ENCODE peak calls at places on chromosomes 13 and 19, in six cellular contexts. One of them, this sample, is unnamed.

GRCh38 chr13:110661256-110661655 is 44.7 kb downstream of the CARS2 start:
- DNase-seq in mammary epithelial cell: no peak
- DNase-seq in Peyer's patch: no peak
- DNase-seq in ascending aorta: no peak
- DNase-seq in naive thymus-derived CD4-positive, alpha-beta T cell: no peak
- DNase-seq in adipocyte: no peak
- DNase-seq in this sample: no peak

GRCh38 chr19:8490395-8490760 is 12.1 kb downstream of the PRAM1 start:
- DNase-seq in mammary epithelial cell: no peak
- DNase-seq in ascending aorta: no peak
- DNase-seq in Peyer's patch: no peak
- DNase-seq in adipocyte: no peak
- DNase-seq in naive thymus-derived CD4-positive, alpha-beta T cell: no peak
- DNase-seq in this sample: no peak

GRCh38 chr13:91133941-91134772 is 213.3 kb upstream of the MIR17HG start:
- DNase-seq in naive thymus-derived CD4-positive, alpha-beta T cell: peak; percentile 20
- DNase-seq in mammary epithelial cell: peak; percentile 49
- DNase-seq in adipocyte: peak; percentile 52
- DNase-seq in ascending aorta: no peak
- DNase-seq in Peyer's patch: no peak
- DNase-seq in this sample: no peak

GRCh38 chr13:20351279-20352022 is 119.3 kb upstream of the GJB6 start:
- DNase-seq in Peyer's patch: no peak
- DNase-seq in adipocyte: peak; percentile 51
- DNase-seq in naive thymus-derived CD4-positive, alpha-beta T cell: no peak
- DNase-seq in mammary epithelial cell: peak; percentile 91
- DNase-seq in ascending aorta: no peak
- DNase-seq in this sample: no peak

GRCh38 chr19:48819366-48819816 is 8.6 kb upstream of the BCAT2 start:
- DNase-seq in naive thymus-derived CD4-positive, alpha-beta T cell: no peak
- DNase-seq in Peyer's patch: peak; percentile 76
- DNase-seq in adipocyte: peak; percentile 96
- DNase-seq in mammary epithelial cell: peak; percentile 78
- DNase-seq in ascending aorta: peak; percentile 64
- DNase-seq in this sample: no peak

GRCh38 chr19:16889883-16890460 is 1.2 kb downstream of the F2RL3 start:
- DNase-seq in mammary epithelial cell: no peak
- DNase-seq in Peyer's patch: no peak
- DNase-seq in naive thymus-derived CD4-positive, alpha-beta T cell: no peak
- DNase-seq in adipocyte: no peak
- DNase-seq in ascending aorta: no peak
- DNase-seq in this sample: no peak

GRCh38 chr13:95643009-95643408 is 1.5 kb downstream of the DZIP1 start:
- DNase-seq in Peyer's patch: no peak
- DNase-seq in mammary epithelial cell: no peak
- DNase-seq in adipocyte: peak; percentile 34
- DNase-seq in naive thymus-derived CD4-positive, alpha-beta T cell: no peak
- DNase-seq in ascending aorta: no peak
- DNase-seq in this sample: no peak

GRCh38 chr19:13917888-13918406 is 11.9 kb downstream of the CC2D1A start:
- DNase-seq in adipocyte: no peak
- DNase-seq in naive thymus-derived CD4-positive, alpha-beta T cell: no peak
- DNase-seq in Peyer's patch: no peak
- DNase-seq in mammary epithelial cell: no peak
- DNase-seq in ascending aorta: no peak
- DNase-seq in this sample: no peak

GRCh38 chr13:50529154-50529882 is 314.2 kb downstream of the DLEU7 start:
- DNase-seq in Peyer's patch: peak; percentile 76
- DNase-seq in naive thymus-derived CD4-positive, alpha-beta T cell: no peak
- DNase-seq in ascending aorta: no peak
- DNase-seq in mammary epithelial cell: peak; percentile 86
- DNase-seq in adipocyte: no peak
- DNase-seq in this sample: no peak

GRCh38 chr13:102571075-102571474 is 25.7 kb upstream of the TPP2 start:
- DNase-seq in naive thymus-derived CD4-positive, alpha-beta T cell: no peak
- DNase-seq in mammary epithelial cell: no peak
- DNase-seq in Peyer's patch: no peak
- DNase-seq in ascending aorta: no peak
- DNase-seq in adipocyte: no peak
- DNase-seq in this sample: no peak

GRCh38 chr19:43380771-43381386 is 27.4 kb downstream of the CD177 start:
- DNase-seq in mammary epithelial cell: peak; percentile 27
- DNase-seq in adipocyte: no peak
- DNase-seq in ascending aorta: no peak
- DNase-seq in Peyer's patch: no peak
- DNase-seq in naive thymus-derived CD4-positive, alpha-beta T cell: no peak
- DNase-seq in this sample: no peak

GRCh38 chr13:114100446-114101320 is 31.7 kb downstream of the RASA3 start:
- DNase-seq in adipocyte: peak; percentile 55
- DNase-seq in Peyer's patch: peak; percentile 36
- DNase-seq in naive thymus-derived CD4-positive, alpha-beta T cell: no peak
- DNase-seq in mammary epithelial cell: no peak
- DNase-seq in ascending aorta: no peak
- DNase-seq in this sample: no peak

GRCh38 chr13:23723463-23723862 is 153.3 kb downstream of the TNFRSF19 start:
- DNase-seq in Peyer's patch: no peak
- DNase-seq in adipocyte: peak; percentile 53
- DNase-seq in naive thymus-derived CD4-positive, alpha-beta T cell: no peak
- DNase-seq in ascending aorta: no peak
- DNase-seq in mammary epithelial cell: no peak
- DNase-seq in this sample: no peak

GRCh38 chr13:37070956-37071355 is 11.5 kb upstream of the SUPT20H start:
- DNase-seq in mammary epithelial cell: no peak
- DNase-seq in ascending aorta: no peak
- DNase-seq in naive thymus-derived CD4-positive, alpha-beta T cell: no peak
- DNase-seq in Peyer's patch: no peak
- DNase-seq in adipocyte: no peak
- DNase-seq in this sample: no peak

GRCh38 chr13:108733141-108733540 is 103.7 kb downstream of the MYO16 start:
- DNase-seq in adipocyte: no peak
- DNase-seq in mammary epithelial cell: no peak
- DNase-seq in Peyer's patch: no peak
- DNase-seq in ascending aorta: no peak
- DNase-seq in naive thymus-derived CD4-positive, alpha-beta T cell: no peak
- DNase-seq in this sample: no peak

GRCh38 chr19:11248852-11249251 is 9.4 kb downstream of the ANGPTL8 start:
- DNase-seq in Peyer's patch: no peak
- DNase-seq in mammary epithelial cell: no peak
- DNase-seq in adipocyte: no peak
- DNase-seq in ascending aorta: no peak
- DNase-seq in naive thymus-derived CD4-positive, alpha-beta T cell: no peak
- DNase-seq in this sample: no peak

GRCh38 chr13:24063281-24063851 is 97.2 kb upstream of the SPATA13 start:
- DNase-seq in Peyer's patch: no peak
- DNase-seq in mammary epithelial cell: no peak
- DNase-seq in adipocyte: no peak
- DNase-seq in ascending aorta: no peak
- DNase-seq in naive thymus-derived CD4-positive, alpha-beta T cell: peak; percentile 8
- DNase-seq in this sample: no peak

GRCh38 chr13:48393030-48393697 is 19.7 kb downstream of the LPAR6 start:
- DNase-seq in ascending aorta: no peak
- DNase-seq in mammary epithelial cell: no peak
- DNase-seq in naive thymus-derived CD4-positive, alpha-beta T cell: no peak
- DNase-seq in Peyer's patch: no peak
- DNase-seq in adipocyte: no peak
- DNase-seq in this sample: no peak

GRCh38 chr19:1819211-1819975 is 7.3 kb upstream of the ATP8B3 start:
- DNase-seq in ascending aorta: no peak
- DNase-seq in adipocyte: no peak
- DNase-seq in Peyer's patch: no peak
- DNase-seq in mammary epithelial cell: no peak
- DNase-seq in naive thymus-derived CD4-positive, alpha-beta T cell: no peak
- DNase-seq in this sample: no peak
- H3K36me3 ChIP-seq in ascending aorta: peaks cover 95% of the 10 kb centered on the region
- H3K36me3 ChIP-seq in adipocyte: peaks cover 61% of the 10 kb centered on the region
- H3K36me3 ChIP-seq in Peyer's patch: no peaks in the 10 kb centered on the region
- H3K36me3 ChIP-seq in mammary epithelial cell: peaks cover 15% of the 10 kb centered on the region
- H3K36me3 ChIP-seq in naive thymus-derived CD4-positive, alpha-beta T cell: peaks cover 5% of the 10 kb centered on the region
- H3K36me3 ChIP-seq in this sample: peaks cover 32% of the 10 kb centered on the region

GRCh38 chr19:47623921-47624391 is 15.0 kb downstream of the BICRA start:
- DNase-seq in ascending aorta: no peak
- DNase-seq in Peyer's patch: peak; percentile 70
- DNase-seq in adipocyte: no peak
- DNase-seq in naive thymus-derived CD4-positive, alpha-beta T cell: no peak
- DNase-seq in mammary epithelial cell: peak; percentile 60
- DNase-seq in this sample: no peak
- H3K4me1 ChIP-seq in ascending aorta: peaks cover 3% of the 10 kb centered on the region
- H3K4me1 ChIP-seq in Peyer's patch: no peaks in the 10 kb centered on the region
- H3K4me1 ChIP-seq in adipocyte: peaks cover 11% of the 10 kb centered on the region
- H3K4me1 ChIP-seq in naive thymus-derived CD4-positive, alpha-beta T cell: no peaks in the 10 kb centered on the region
- H3K4me1 ChIP-seq in mammary epithelial cell: peaks cover 12% of the 10 kb centered on the region
- H3K4me1 ChIP-seq in this sample: no peaks in the 10 kb centered on the region

DNA sequence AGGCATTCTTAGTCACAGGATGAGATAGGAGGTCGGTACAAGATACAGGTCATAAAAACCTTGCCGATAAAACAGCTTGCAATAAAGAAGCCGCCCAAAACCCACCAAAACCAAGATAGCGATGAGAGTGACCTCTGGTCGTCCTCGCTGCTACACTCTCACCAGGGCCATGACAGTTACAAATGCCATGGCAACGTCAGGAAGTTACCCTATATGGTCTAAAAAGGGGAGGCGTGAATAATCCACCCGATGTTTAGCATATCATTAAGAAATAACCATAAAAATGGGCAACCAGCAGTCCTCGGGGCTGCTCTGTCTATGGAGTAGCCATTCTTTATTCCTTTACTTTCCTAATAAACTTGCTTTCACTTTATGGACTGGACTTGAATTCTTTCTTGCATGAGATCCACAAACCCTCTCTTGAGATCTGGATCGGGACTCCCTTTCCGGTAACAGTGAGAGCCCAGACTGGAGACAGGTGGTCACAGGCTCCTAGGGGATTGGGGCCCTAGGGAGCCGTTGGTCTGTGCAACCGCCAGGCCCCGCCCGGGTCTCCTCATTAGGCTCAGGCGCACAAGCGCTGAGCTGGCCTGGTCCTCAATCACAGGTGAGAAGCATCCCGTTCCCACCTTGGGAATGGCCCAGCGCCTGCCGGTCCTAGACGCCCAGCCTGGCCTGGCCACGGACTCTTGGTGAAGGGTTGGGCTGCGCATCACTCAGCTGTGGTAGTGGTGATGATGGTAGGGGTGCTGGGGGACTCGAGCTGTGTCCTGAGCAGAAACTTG is 10.9 kb upstream of the ZNF544 start:
- DNase-seq in Peyer's patch: no peak
- DNase-seq in mammary epithelial cell: no peak
- DNase-seq in adipocyte: no peak
- DNase-seq in naive thymus-derived CD4-positive, alpha-beta T cell: no peak
- DNase-seq in ascending aorta: no peak
- DNase-seq in this sample: no peak
- H3K9me3 ChIP-seq in Peyer's patch: peaks cover 54% of the 10 kb centered on the region
- H3K9me3 ChIP-seq in mammary epithelial cell: peaks cover 54% of the 10 kb centered on the region
- H3K9me3 ChIP-seq in adipocyte: peaks cover 64% of the 10 kb centered on the region
- H3K9me3 ChIP-seq in naive thymus-derived CD4-positive, alpha-beta T cell: peaks cover 26% of the 10 kb centered on the region
- H3K9me3 ChIP-seq in ascending aorta: peaks cover 75% of the 10 kb centered on the region
- H3K9me3 ChIP-seq in this sample: peaks cover 43% of the 10 kb centered on the region

DNA sequence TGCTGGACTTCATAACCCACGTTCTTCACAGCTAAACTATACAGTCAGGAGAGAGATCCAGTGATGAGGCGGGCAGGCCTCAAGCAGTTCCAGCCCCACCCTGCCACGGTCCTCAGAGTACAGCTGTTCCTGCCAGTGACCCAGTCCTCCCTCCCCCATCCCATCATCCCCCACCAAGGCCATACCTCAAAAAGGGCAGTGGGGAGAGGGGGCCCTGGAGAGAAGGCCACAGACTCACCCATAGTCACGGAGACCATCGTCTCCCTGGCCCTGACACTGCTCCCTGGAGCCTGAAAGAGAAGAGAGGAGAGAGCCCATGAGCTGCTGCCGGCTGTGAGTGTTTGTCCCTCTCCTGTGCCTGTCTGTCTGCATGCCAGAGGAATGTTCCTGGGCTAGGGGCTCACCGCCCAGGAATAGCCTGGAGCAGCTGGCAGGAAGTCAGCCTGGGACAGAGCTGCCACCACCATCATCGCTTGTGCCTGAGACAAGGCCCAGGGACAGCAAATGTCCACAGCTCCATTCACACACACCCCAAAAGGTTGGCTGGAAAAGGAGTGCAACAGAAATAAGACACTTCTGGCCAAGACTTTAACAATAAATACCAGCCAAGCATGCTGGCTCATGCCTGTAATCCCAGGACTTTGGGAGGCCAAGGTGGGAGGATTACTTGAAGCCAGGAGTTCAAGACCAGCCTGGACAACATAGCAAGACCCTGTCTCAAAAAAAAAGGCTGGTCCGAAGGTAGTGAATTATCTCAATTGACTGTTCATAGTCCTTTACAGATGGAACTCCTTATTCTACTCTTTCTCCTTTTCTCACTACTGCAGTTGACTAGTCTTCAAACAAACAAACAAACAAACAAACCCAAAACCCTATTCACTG is 6.4 kb downstream of the C19orf47 start:
- DNase-seq in adipocyte: peak; percentile 50
- DNase-seq in mammary epithelial cell: no peak
- DNase-seq in ascending aorta: peak; percentile 40
- DNase-seq in naive thymus-derived CD4-positive, alpha-beta T cell: no peak
- DNase-seq in Peyer's patch: no peak
- DNase-seq in this sample: no peak
- H3K36me3 ChIP-seq in adipocyte: peaks cover 10% of the 10 kb centered on the region
- H3K36me3 ChIP-seq in mammary epithelial cell: no peaks in the 10 kb centered on the region
- H3K36me3 ChIP-seq in ascending aorta: peaks cover 6% of the 10 kb centered on the region
- H3K36me3 ChIP-seq in naive thymus-derived CD4-positive, alpha-beta T cell: no peaks in the 10 kb centered on the region
- H3K36me3 ChIP-seq in Peyer's patch: no peaks in the 10 kb centered on the region
- H3K36me3 ChIP-seq in this sample: peaks cover 17% of the 10 kb centered on the region

DNA sequence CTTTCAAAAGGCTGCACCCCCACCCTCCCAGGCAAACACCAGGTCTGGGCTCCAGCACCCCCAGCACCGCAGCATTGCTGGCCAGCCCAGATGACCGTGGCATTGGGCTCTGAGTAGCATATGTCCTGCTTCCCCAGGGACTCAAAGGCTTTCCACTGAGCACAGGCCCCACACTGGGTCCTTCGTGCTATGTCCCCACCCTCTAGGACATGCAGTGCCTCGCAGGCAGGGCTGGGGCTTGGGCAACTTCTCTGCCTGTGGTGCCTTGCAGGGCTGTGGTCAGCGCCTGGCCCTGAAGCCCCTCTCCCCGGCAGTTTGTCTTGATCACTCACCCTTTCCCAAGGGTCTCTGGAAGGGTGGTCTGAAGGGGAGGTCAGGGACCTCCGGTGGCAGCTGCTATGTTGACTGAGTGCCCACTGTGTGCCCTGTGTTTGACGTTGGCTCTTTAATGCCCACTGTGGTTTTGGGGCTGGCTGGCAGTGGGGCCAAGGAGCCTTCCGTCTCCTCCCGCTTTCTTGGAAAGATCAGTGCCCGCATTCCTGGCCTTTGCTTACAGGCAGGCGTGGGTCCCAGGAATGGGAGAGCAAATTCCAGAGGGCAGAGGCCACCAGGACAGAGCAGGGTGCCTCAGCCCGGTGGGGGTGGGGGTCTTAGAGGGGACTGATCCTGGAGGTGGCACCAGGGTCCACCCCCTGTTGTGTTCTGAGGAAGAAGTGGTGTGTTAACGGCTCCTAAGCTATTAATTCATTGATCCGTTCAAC is 20.3 kb upstream of the CRTC1 start:
- DNase-seq in mammary epithelial cell: no peak
- DNase-seq in naive thymus-derived CD4-positive, alpha-beta T cell: no peak
- DNase-seq in ascending aorta: no peak
- DNase-seq in Peyer's patch: no peak
- DNase-seq in adipocyte: no peak
- DNase-seq in this sample: no peak
- H3K4me1 ChIP-seq in mammary epithelial cell: no peaks in the 10 kb centered on the region
- H3K4me1 ChIP-seq in naive thymus-derived CD4-positive, alpha-beta T cell: no peaks in the 10 kb centered on the region
- H3K4me1 ChIP-seq in ascending aorta: peaks cover 65% of the 10 kb centered on the region
- H3K4me1 ChIP-seq in Peyer's patch: peaks cover 6% of the 10 kb centered on the region
- H3K4me1 ChIP-seq in adipocyte: peaks cover 36% of the 10 kb centered on the region
- H3K4me1 ChIP-seq in this sample: peaks cover 5% of the 10 kb centered on the region